ENCODE peak calls at places on chromosomes 3 and 15, in six cellular contexts. One of them, this sample, is unnamed.

GRCh38 chr3:127697531-127698240 is 24.9 kb downstream of the ABTB1 start:
- DNase-seq in brain microvascular endothelial cell: peak
- DNase-seq in prostate gland: peak
- DNase-seq in mucosa of descending colon: peak
- DNase-seq in GM10248: peak
- DNase-seq in CD4-positive, alpha-beta T cell: peak
- DNase-seq in this sample: peak

GRCh38 chr15:66387176-66388056 is 704 bp downstream of the MAP2K1 start:
- DNase-seq in brain microvascular endothelial cell: peak
- DNase-seq in prostate gland: peak
- DNase-seq in mucosa of descending colon: peak
- DNase-seq in GM10248: peak
- DNase-seq in CD4-positive, alpha-beta T cell: peak
- DNase-seq in this sample: peak

GRCh38 chr3:49680493-49681231 is 6.5 kb downstream of the APEH start:
- DNase-seq in brain microvascular endothelial cell: no peak
- DNase-seq in prostate gland: no peak
- DNase-seq in mucosa of descending colon: no peak
- DNase-seq in GM10248: no peak
- DNase-seq in CD4-positive, alpha-beta T cell: no peak
- DNase-seq in this sample: no peak

GRCh38 chr3:101574388-101575156 is 592 bp downstream of the PCNP start:
- DNase-seq in brain microvascular endothelial cell: peak
- DNase-seq in prostate gland: peak
- DNase-seq in mucosa of descending colon: peak
- DNase-seq in GM10248: no peak
- DNase-seq in CD4-positive, alpha-beta T cell: no peak
- DNase-seq in this sample: no peak

GRCh38 chr3:45644063-45644462 is 45.1 kb upstream of the SACM1L start:
- DNase-seq in brain microvascular endothelial cell: peak
- DNase-seq in prostate gland: no peak
- DNase-seq in mucosa of descending colon: no peak
- DNase-seq in GM10248: no peak
- DNase-seq in CD4-positive, alpha-beta T cell: no peak
- DNase-seq in this sample: no peak

GRCh38 chr15:78322243-78322642 is 17.9 kb upstream of the CRABP1 start:
- DNase-seq in brain microvascular endothelial cell: peak
- DNase-seq in prostate gland: no peak
- DNase-seq in mucosa of descending colon: no peak
- DNase-seq in GM10248: no peak
- DNase-seq in CD4-positive, alpha-beta T cell: no peak
- DNase-seq in this sample: no peak

GRCh38 chr3:182729903-182730674 is 63.2 kb upstream of the ATP11B start:
- DNase-seq in brain microvascular endothelial cell: no peak
- DNase-seq in prostate gland: no peak
- DNase-seq in mucosa of descending colon: no peak
- DNase-seq in GM10248: peak
- DNase-seq in CD4-positive, alpha-beta T cell: no peak
- DNase-seq in this sample: no peak

GRCh38 chr15:39979606-39980005 is 45.7 kb downstream of the EIF2AK4 start:
- DNase-seq in brain microvascular endothelial cell: no peak
- DNase-seq in prostate gland: no peak
- DNase-seq in mucosa of descending colon: no peak
- DNase-seq in GM10248: no peak
- DNase-seq in CD4-positive, alpha-beta T cell: no peak
- DNase-seq in this sample: no peak

GRCh38 chr15:25182098-25182478 is 227.3 kb downstream of the SNRPN start:
- DNase-seq in brain microvascular endothelial cell: no peak
- DNase-seq in prostate gland: no peak
- DNase-seq in mucosa of descending colon: no peak
- DNase-seq in GM10248: no peak
- DNase-seq in CD4-positive, alpha-beta T cell: no peak
- DNase-seq in this sample: peak

GRCh38 chr3:71607364-71607763 is 23.8 kb upstream of the FOXP1 start:
- DNase-seq in brain microvascular endothelial cell: no peak
- DNase-seq in prostate gland: no peak
- DNase-seq in mucosa of descending colon: no peak
- DNase-seq in GM10248: no peak
- DNase-seq in CD4-positive, alpha-beta T cell: no peak
- DNase-seq in this sample: no peak

GRCh38 chr3:141407043-141407442 is 38.7 kb downstream of the ZBTB38 start:
- DNase-seq in brain microvascular endothelial cell: peak
- DNase-seq in prostate gland: peak
- DNase-seq in mucosa of descending colon: no peak
- DNase-seq in GM10248: no peak
- DNase-seq in CD4-positive, alpha-beta T cell: no peak
- DNase-seq in this sample: no peak

GRCh38 chr3:40645883-40646282 is 121.1 kb downstream of the ZNF621 start:
- DNase-seq in brain microvascular endothelial cell: no peak
- DNase-seq in prostate gland: peak
- DNase-seq in mucosa of descending colon: peak
- DNase-seq in GM10248: no peak
- DNase-seq in CD4-positive, alpha-beta T cell: no peak
- DNase-seq in this sample: no peak

GRCh38 chr3:156547637-156548036 is 7.3 kb downstream of the SSR3 start:
- DNase-seq in brain microvascular endothelial cell: peak
- DNase-seq in prostate gland: peak
- DNase-seq in mucosa of descending colon: no peak
- DNase-seq in GM10248: no peak
- DNase-seq in CD4-positive, alpha-beta T cell: no peak
- DNase-seq in this sample: no peak

GRCh38 chr3:54353547-54354339 is 231.4 kb downstream of the CACNA2D3 start:
- DNase-seq in brain microvascular endothelial cell: no peak
- DNase-seq in prostate gland: peak
- DNase-seq in mucosa of descending colon: no peak
- DNase-seq in GM10248: no peak
- DNase-seq in CD4-positive, alpha-beta T cell: no peak
- DNase-seq in this sample: no peak

DNA sequence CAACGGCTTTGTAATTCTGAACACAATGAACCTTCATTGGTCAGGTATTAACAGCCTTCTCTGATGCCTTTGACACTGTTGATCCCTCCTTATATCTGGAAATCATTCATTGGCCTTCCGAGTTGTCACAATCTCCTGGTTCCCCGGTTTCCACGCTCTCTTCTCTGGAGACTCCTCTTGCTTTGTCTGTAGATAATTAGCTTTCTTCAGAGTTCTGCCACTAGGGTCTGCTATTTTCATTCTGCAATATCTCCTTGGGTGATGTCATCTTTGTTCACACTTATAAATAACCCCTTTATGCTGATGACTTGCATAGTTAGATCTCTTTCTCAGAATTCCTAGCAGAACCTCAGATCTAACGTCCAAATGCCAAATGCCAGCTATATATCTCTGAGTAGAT is 583.8 kb upstream of the ZNF717 start:
- DNase-seq in brain microvascular endothelial cell: peak
- DNase-seq in prostate gland: no peak
- DNase-seq in mucosa of descending colon: no peak
- DNase-seq in GM10248: no peak
- DNase-seq in CD4-positive, alpha-beta T cell: no peak
- DNase-seq in this sample: no peak
- TF ChIP-seq CTCF in brain microvascular endothelial cell: peak
- TF ChIP-seq CTCF in prostate gland: no peak
- TF ChIP-seq CTCF in mucosa of descending colon: no peak
- TF ChIP-seq CTCF in GM10248: peak
- TF ChIP-seq CTCF in CD4-positive, alpha-beta T cell: no peak
- TF ChIP-seq CTCF in this sample: no peak

GRCh38 chr15:55917881-55918296 is 75.5 kb downstream of the NEDD4 start:
- DNase-seq in brain microvascular endothelial cell: peak
- DNase-seq in prostate gland: no peak
- DNase-seq in mucosa of descending colon: peak
- DNase-seq in GM10248: no peak
- DNase-seq in CD4-positive, alpha-beta T cell: no peak
- DNase-seq in this sample: no peak
- TF ChIP-seq CTCF in brain microvascular endothelial cell: peak
- TF ChIP-seq CTCF in prostate gland: no peak
- TF ChIP-seq CTCF in mucosa of descending colon: no peak
- TF ChIP-seq CTCF in GM10248: peak
- TF ChIP-seq CTCF in CD4-positive, alpha-beta T cell: peak
- TF ChIP-seq CTCF in this sample: no peak

DNA sequence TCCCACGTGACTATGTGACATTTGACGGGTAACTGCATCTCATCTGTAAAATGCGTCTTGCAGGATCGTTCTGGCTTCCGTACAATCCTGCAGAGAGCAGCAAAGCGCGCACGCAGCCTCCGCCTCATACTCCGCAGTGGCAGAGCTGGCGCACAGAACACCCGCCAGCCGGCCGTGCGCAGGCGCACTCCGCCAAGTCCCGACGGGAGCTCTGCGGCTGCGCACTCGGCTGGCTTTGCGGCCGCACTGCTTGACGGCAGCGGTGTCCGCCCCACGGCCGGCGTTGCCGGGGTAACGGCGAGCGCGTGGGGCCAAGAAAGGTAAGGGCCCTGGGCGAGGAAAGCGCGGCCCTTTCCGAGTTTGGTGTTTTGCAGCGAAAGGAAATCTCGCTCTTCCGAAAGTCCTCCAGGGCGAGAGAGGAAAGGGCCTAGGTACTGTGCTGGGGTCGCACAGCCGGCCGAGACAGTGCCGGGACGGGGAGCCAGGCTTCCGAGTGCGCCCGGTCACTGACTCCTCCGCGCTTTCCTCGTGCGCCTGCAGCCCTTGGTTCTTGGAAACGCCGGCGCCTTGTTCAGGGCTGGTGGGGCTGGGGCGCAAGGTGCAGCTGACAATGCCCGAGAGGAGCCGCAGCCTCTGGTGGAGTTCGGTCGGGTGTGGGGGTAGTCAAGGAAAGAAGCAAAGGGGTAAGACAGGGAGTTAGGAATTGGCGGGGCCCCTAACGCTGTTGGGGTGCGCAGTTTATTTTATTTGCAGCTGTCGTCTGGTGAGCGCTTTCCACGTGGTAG is at the start of gene TSEN2:
- DNase-seq in brain microvascular endothelial cell: peak
- DNase-seq in prostate gland: peak
- DNase-seq in mucosa of descending colon: peak
- DNase-seq in GM10248: peak
- DNase-seq in CD4-positive, alpha-beta T cell: peak
- DNase-seq in this sample: peak
- TF ChIP-seq CTCF in brain microvascular endothelial cell: peak
- TF ChIP-seq CTCF in prostate gland: no peak
- TF ChIP-seq CTCF in mucosa of descending colon: peak
- TF ChIP-seq CTCF in GM10248: peak
- TF ChIP-seq CTCF in CD4-positive, alpha-beta T cell: no peak
- TF ChIP-seq CTCF in this sample: no peak

DNA sequence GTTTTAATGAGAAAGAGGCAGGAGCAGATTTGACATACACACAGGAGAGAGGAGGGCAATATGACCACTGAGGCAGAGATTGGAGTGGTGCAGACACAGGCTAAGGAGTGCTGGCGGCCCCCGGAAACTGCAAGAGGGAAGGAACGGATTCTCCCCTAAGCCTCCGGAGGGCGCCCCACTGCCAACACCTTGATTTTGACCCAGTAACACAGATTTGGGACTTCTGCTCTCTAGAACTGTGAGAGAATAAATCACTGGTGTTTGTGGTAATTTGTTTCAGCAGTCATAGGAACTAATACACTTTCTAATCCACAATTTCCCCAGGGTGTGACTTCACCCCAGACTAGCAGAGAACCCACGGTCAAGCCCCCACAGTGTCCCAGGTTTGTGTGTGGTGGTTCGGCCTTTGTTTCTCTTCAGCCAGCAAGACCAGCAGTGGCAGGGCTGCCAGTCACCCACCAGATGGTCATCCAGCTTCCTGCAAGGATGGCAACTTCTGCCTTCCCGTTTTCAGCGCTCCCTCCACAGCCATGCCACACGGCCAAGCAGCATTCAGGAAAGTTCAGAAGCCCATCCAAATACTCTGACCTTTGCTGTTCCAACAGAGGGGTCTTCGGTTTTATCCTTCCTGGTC is 23.6 kb upstream of the TSPAN3 start:
- DNase-seq in brain microvascular endothelial cell: no peak
- DNase-seq in prostate gland: no peak
- DNase-seq in mucosa of descending colon: no peak
- DNase-seq in GM10248: no peak
- DNase-seq in CD4-positive, alpha-beta T cell: no peak
- DNase-seq in this sample: no peak
- TF ChIP-seq CTCF in brain microvascular endothelial cell: peak
- TF ChIP-seq CTCF in prostate gland: no peak
- TF ChIP-seq CTCF in mucosa of descending colon: no peak
- TF ChIP-seq CTCF in GM10248: no peak
- TF ChIP-seq CTCF in CD4-positive, alpha-beta T cell: no peak
- TF ChIP-seq CTCF in this sample: no peak

GRCh38 chr3:42192334-42193200 is 73.4 kb downstream of the CCK start:
- DNase-seq in brain microvascular endothelial cell: peak
- DNase-seq in prostate gland: no peak
- DNase-seq in mucosa of descending colon: no peak
- DNase-seq in GM10248: no peak
- DNase-seq in CD4-positive, alpha-beta T cell: no peak
- DNase-seq in this sample: no peak

GRCh38 chr3:42189746-42190145 is 76.2 kb downstream of the CCK start:
- DNase-seq in brain microvascular endothelial cell: no peak
- DNase-seq in prostate gland: no peak
- DNase-seq in mucosa of descending colon: no peak
- DNase-seq in GM10248: no peak
- DNase-seq in CD4-positive, alpha-beta T cell: no peak
- DNase-seq in this sample: no peak

GRCh38 chr3:42189071-42189470 is 76.9 kb downstream of the CCK start:
- DNase-seq in brain microvascular endothelial cell: no peak
- DNase-seq in prostate gland: no peak
- DNase-seq in mucosa of descending colon: no peak
- DNase-seq in GM10248: no peak
- DNase-seq in CD4-positive, alpha-beta T cell: no peak
- DNase-seq in this sample: no peak

GRCh38 chr3:42190701-42191442 is 75.1 kb downstream of the CCK start:
- DNase-seq in brain microvascular endothelial cell: peak
- DNase-seq in prostate gland: peak
- DNase-seq in mucosa of descending colon: peak
- DNase-seq in GM10248: peak
- DNase-seq in CD4-positive, alpha-beta T cell: peak
- DNase-seq in this sample: peak

DNA sequence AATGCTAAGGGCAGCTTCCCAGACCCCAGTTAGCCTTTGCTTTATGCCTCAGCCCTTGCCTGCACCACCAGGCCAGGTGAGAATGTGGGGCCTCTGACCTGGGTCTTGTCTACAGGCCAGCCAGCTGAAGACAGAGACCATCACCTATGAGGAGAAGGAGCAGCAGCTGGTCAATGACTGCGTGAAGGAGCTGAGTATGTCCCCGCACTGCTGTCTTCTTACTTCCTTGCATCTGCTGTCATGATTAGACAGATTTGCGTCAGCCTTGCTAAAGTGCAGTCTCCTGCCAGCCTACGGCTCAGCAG is 74.6 kb downstream of the CCK start:
- DNase-seq in brain microvascular endothelial cell: no peak
- DNase-seq in prostate gland: no peak
- DNase-seq in mucosa of descending colon: no peak
- DNase-seq in GM10248: no peak
- DNase-seq in CD4-positive, alpha-beta T cell: no peak
- DNase-seq in this sample: no peak
- TF ChIP-seq CTCF in brain microvascular endothelial cell: no peak
- TF ChIP-seq CTCF in prostate gland: no peak
- TF ChIP-seq CTCF in mucosa of descending colon: no peak
- TF ChIP-seq CTCF in GM10248: no peak
- TF ChIP-seq CTCF in CD4-positive, alpha-beta T cell: no peak
- TF ChIP-seq CTCF in this sample: no peak

This sample was measured in mesothelial cell of epicardium.